ENCODE peak calls at places on chromosome 21, in four cellular contexts. Q is AG09309, Y is colonic mucosa, W is foreskin fibroblast. S is an unnamed sample.

GRCh38 chr21:16568661-16569060 is 838.9 kb downstream of the USP25 start:
- DNase-seq in Q (no peak), Y (no peak), W (no peak), S (no peak)

GRCh38 chr21:34743285-34743684 is 74.5 kb downstream of the CLIC6 start:
- DNase-seq in Q (no peak), Y (no peak), W (no peak), S (no peak)

GRCh38 chr21:32020551-32020950 is 147.7 kb downstream of the HUNK start:
- DNase-seq in Q (no peak), Y (no peak), W (no peak), S (peak; percentile 27)

GRCh38 chr21:14603202-14603601 is 57.1 kb upstream of the SAMSN1 start:
- DNase-seq in Q (no peak), Y (no peak), W (no peak), S (no peak)

GRCh38 chr21:15688016-15688415 is 41.8 kb upstream of the USP25 start:
- DNase-seq in Q (no peak), Y (no peak), W (no peak), S (no peak)

GRCh38 chr21:28737671-28738279 is 254.9 kb downstream of the LTN1 start:
- DNase-seq in Q (no peak), Y (no peak), W (no peak), S (no peak)

GRCh38 chr21:35829014-35829525 is 231.3 kb downstream of the SETD4 start:
- DNase-seq in Q (no peak), Y (no peak), W (no peak), S (no peak)

GRCh38 chr21:17783816-17784598 is 35.1 kb downstream of the C21orf91 start:
- DNase-seq in Q (no peak), Y (no peak), W (no peak), S (no peak)

GRCh38 chr21:15221799-15222386 is 157.1 kb upstream of the NRIP1 start:
- DNase-seq in Q (no peak), Y (no peak), W (peak; percentile 22), S (peak; percentile 58)

GRCh38 chr21:34510148-34511142 is 1.6 kb downstream of the KCNE1 start:
- DNase-seq in Q (no peak), Y (peak; percentile 84), W (peak; percentile 63), S (peak; percentile 62)

GRCh38 chr21:43880111-43880985 is 15.3 kb downstream of the AGPAT3 start:
- DNase-seq in Q (no peak), Y (no peak), W (no peak), S (no peak)

GRCh38 chr21:17482928-17483327 is 29.9 kb upstream of the CXADR start:
- DNase-seq in Q (no peak), Y (no peak), W (no peak), S (no peak)

GRCh38 chr21:45926281-45926680 is 55.3 kb upstream of the COL6A1 start:
- DNase-seq in Q (no peak), Y (no peak), W (no peak), S (no peak)
- TF ChIP-seq CTCF in Q (peak; percentile 30), Y (no peak), W (no peak), S (no peak)

DNA sequence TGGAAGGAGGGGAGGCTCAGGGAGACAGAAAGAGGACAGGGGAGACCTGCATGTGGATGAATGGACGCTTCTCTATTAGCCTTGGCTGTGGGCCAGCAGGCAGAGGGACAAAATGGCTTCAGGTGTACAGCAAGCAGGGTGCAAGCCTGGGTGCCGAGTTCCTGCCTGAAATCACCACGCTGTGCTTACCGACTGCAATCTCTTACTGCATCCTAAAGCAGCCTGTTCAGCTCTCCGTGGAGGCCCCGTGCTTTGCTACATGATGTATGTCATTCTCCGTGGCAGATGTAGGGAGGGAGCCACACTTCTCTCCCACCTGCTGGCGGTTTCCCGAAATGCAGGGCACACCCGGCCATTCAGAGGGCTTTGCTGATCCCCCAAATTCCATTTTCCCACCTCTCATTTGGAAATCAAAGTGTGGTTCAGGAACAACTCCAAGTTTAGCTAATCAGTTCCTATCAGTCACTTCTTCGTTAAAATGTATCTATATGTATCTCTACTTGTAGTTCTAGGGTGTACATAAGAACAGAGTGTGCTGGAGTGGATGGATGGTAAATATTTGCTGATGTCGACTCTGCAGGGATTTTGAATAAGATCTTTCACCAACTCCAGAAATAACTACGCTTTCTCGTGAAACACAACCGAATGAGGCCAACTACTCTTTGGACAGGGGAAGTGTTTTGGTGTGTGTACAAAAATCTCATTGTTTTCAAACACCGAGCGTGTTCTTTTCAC is 122.3 kb upstream of the BACE2 start:
- DNase-seq in Q (no peak), Y (no peak), W (no peak), S (peak; percentile 62)
- TF ChIP-seq CTCF in Q (no peak), Y (no peak), W (no peak), S (peak; percentile 57)

GRCh38 chr21:42338730-42339715 is 11.8 kb downstream of the TFF2 start:
- DNase-seq in Q (no peak), Y (peak; percentile 16), W (no peak), S (no peak)

GRCh38 chr21:42337276-42337675 is 13.5 kb downstream of the TFF2 start:
- DNase-seq in Q (no peak), Y (no peak), W (no peak), S (no peak)

GRCh38 chr21:42340187-42340586 is 10.6 kb downstream of the TFF2 start:
- DNase-seq in Q (no peak), Y (peak; percentile 15), W (no peak), S (no peak)

GRCh38 chr21:42336065-42336464 is 14.7 kb downstream of the TFF2 start:
- DNase-seq in Q (no peak), Y (peak; percentile 16), W (no peak), S (no peak)

DNA sequence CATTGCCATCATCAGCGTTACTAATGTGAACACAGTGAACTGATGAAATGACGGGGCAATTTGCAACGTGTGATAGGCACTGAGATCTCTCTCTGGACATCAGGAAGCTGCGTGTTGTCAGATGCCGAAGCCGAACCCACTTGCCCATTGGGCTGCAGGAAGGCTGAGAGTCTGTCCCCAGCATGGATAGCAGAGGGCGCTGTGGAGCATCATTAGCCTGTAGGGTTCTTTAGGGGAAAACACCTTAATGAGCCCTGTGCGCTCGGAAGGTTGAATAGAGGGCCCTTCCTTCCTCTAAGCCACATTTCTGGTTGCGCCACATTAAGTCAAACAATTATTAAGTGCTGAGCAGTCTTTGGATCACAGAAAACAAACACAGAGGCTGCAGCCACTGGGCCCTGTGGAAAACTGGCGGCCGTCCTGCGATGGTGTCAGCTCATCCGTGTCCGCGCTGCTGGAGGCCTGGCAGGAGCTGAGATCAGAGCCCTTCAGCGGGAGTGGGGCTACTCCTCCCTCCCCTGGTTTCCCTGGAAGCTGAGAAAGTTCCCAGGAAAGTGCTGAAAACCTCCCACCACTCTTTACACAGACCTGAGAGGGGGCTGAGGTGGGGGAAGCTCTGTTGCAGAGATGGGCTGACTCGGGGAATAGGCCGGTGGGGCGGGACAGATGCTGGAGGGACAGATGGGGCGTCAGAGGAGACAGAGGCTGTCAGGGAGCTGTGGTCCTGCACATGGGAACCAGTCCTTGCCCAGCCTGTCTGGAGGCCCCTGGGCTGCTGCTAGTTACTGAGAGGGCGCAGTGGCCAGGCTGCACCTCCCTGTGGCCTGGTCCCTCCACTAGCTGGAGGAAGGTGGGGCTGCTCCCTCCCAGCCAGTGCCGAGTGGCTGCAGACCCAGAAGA is 12.7 kb downstream of the TFF2 start:
- DNase-seq in Q (no peak), Y (peak; percentile 90), W (peak; percentile 1), S (peak; percentile 81)
- TF ChIP-seq CTCF in Q (peak; percentile 48), Y (peak; percentile 66), W (peak; percentile 30), S (peak; percentile 70)

GRCh38 chr21:42073140-42074099 is 2.3 kb downstream of the UMODL1 start:
- DNase-seq in Q (no peak), Y (no peak), W (no peak), S (no peak)
- TF ChIP-seq CTCF in Q (no peak), Y (no peak), W (no peak), S (no peak)

DNA sequence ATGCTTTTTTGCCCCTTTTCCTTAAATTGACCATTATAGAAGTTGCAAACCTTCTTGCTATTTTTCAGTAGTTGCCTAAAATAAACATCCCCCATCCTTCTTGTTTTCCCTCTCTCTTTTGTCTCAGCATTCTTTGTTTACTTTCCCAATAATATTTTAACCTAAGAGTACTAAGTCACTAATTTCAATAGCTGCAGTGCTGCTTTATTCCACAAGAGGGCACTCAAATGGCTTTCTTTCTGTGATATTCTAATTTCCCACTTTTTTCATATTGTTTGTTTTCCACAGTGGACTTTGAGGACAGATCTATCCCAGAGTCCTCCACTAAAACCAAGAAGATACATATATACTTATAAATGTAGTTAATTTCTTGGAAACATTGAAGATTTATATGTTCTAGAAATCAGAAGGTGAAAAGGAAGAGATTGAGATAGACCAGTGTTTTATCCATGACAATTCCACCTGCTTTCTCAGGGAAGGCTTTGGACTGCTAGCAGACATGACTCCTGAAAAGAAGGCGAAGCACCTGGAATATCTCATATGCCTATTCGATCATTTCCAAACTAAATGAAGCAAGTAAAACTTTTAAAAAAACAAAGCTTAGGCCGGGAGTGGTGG is 104.8 kb upstream of the GRIK1 start:
- DNase-seq in Q (no peak), Y (peak; percentile 18), W (peak; percentile 1), S (peak; percentile 37)
- TF ChIP-seq CTCF in Q (peak; percentile 60), Y (peak; percentile 82), W (peak; percentile 88), S (peak; percentile 92)

GRCh38 chr21:39924577-39925308 is 57.5 kb downstream of the PCP4 start:
- DNase-seq in Q (no peak), Y (no peak), W (no peak), S (no peak)
- TF ChIP-seq CTCF in Q (no peak), Y (no peak), W (no peak), S (no peak)

GRCh38 chr21:25350056-25350455 is 257.2 kb downstream of the MRPL39 start:
- DNase-seq in Q (no peak), Y (no peak), W (no peak), S (peak; percentile 28)
- TF ChIP-seq CTCF in Q (peak; percentile 60), Y (no peak), W (peak; percentile 59), S (peak; percentile 38)

DNA sequence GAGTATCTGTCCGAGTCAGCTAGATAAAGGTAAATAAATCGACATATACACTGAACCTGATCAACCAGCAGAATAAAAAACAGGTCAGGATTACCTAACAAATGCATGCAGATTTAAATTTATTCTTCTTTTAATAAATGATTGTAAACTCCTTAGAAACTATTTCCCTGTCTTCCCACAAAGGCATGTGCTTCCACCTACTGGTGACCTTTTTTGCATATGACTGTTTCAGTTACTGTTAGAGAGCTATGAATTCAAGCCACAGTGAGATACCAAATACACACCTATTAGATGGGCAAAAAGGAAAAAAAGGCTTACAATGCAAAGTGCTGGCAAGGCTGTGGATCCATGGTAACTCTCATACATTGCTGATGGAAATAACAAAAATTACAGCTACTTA is 957.4 kb upstream of the NCAM2 start:
- DNase-seq in Q (no peak), Y (no peak), W (no peak), S (no peak)
- TF ChIP-seq CTCF in Q (no peak), Y (peak; percentile 37), W (no peak), S (peak; percentile 23)

GRCh38 chr21:45825209-45825602 is 156.4 kb upstream of the COL6A1 start:
- DNase-seq in Q (no peak), Y (no peak), W (no peak), S (no peak)
- TF ChIP-seq CTCF in Q (no peak), Y (no peak), W (no peak), S (no peak)